ENCODE peak calls at places on chromosomes 5 and 9, in five cellular contexts. L is colonic mucosa, J is gastrocnemius medialis, D is lung, P is endothelial cell of umbilical vein. T is an unnamed sample.

GRCh38 chr9:114803886-114804285 is 2.0 kb downstream of the TNFSF15 start:
- DNase-seq in J (no peak), L (no peak), D (no peak), P (no peak), T (peak; percentile 79)

GRCh38 chr5:69451941-69452652 is 37.2 kb downstream of the MARVELD2 start:
- DNase-seq in D (no peak), L (peak; percentile 42), J (no peak), P (no peak), T (no peak)

GRCh38 chr5:157518963-157519362 is 56.6 kb downstream of the ADAM19 start:
- DNase-seq in L (no peak), P (no peak), J (no peak), D (no peak), T (no peak)

GRCh38 chr5:96934291-96934694 is 1.6 kb upstream of the LNPEP start:
- DNase-seq in J (no peak), L (peak; percentile 25), D (no peak), P (no peak), T (no peak)

GRCh38 chr5:135851186-135851906 is 16.9 kb downstream of the SLC25A48 start:
- DNase-seq in J (no peak), L (no peak), P (no peak), D (no peak), T (no peak)

GRCh38 chr9:2876726-2877125 is 32.8 kb upstream of the PUM3 start:
- DNase-seq in J (peak; percentile 28), L (no peak), D (no peak), P (no peak), T (no peak)

GRCh38 chr9:6641961-6642360 is 3.6 kb downstream of the GLDC start:
- DNase-seq in J (no peak), P (no peak), D (no peak), L (no peak), T (no peak)

GRCh38 chr5:141476132-141476909 is 555 bp downstream of the PCDHGC3 start:
- DNase-seq in L (peak; percentile 63), D (no peak), P (peak; percentile 75), J (peak; percentile 65), T (peak; percentile 82)

GRCh38 chr5:76326559-76327351 is 76.3 kb upstream of the IQGAP2 start:
- DNase-seq in J (no peak), P (no peak), D (no peak), L (no peak), T (peak; percentile 18)

GRCh38 chr5:103475629-103476240 is 86.9 kb downstream of the NUDT12 start:
- DNase-seq in J (no peak), L (no peak), D (no peak), P (peak; percentile 66), T (peak; percentile 58)

GRCh38 chr9:18477719-18478118 is 3.8 kb downstream of the ADAMTSL1 start:
- DNase-seq in L (no peak), P (no peak), J (no peak), D (no peak), T (no peak)

GRCh38 chr5:179129607-179130071 is 69.5 kb downstream of the ZNF354C start:
- DNase-seq in D (no peak), P (no peak), L (no peak), J (no peak), T (no peak)

GRCh38 chr5:102539598-102539997 is 40.8 kb upstream of the SLCO6A1 start:
- DNase-seq in P (peak; percentile 6), L (no peak), D (no peak), J (no peak), T (no peak)

GRCh38 chr9:133771486-133772482 is 33.6 kb upstream of the SARDH start:
- DNase-seq in L (peak; percentile 9), D (no peak), P (no peak), J (peak; percentile 4), T (no peak)

GRCh38 chr5:150024241-150024984 is 23.9 kb downstream of the HMGXB3 start:
- DNase-seq in L (no peak), D (no peak), P (no peak), J (no peak), T (no peak)
- H3K36me3 ChIP-seq in L (peaks cover 15% of the 10 kb centered on the region), D (peaks cover 9% of the 10 kb centered on the region), P (peaks cover 17% of the 10 kb centered on the region), J (no peaks in the 10 kb centered on the region), T (peaks cover 85% of the 10 kb centered on the region)

DNA sequence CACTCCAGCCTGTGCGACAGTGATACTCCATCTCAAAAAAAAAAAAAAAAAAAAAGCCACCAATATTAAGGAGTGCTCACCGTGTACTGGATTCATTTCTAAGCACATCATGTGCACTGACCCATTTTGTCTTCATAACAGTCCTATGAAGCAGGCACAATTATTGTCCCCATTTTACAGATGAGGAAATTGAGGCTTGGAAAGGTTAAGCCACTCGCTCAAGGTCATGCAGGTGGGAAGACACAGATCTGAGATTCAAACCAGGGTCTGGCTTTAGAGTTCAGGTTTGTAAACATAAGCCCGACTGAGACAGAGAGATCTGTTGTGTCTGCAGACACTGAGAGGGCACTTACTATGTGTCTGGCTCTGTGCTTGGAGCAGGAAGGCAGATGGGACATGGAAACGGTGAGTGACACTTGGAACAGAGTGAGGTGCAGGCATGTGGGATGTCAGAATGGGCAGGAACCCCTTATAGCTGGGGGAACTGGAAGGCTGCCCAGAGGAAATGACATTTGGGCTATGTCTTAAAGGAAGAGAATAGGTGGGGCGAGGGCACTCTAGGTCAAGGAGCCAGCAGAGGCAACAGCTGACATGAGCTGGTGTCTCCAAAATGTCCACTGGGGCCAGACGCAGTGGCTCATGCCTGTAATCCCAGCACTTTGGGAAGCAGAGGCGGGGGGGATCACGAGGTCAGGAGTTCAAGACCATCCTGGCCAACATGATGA is 69.9 kb downstream of the STK10 start:
- DNase-seq in D (no peak), L (no peak), P (no peak), J (no peak), T (no peak)
- H3K27ac ChIP-seq in D (no peak overlapping the region), L (no peak overlapping the region), P (no peak overlapping the region), J (no peak overlapping the region), T (no peak overlapping the region)

DNA sequence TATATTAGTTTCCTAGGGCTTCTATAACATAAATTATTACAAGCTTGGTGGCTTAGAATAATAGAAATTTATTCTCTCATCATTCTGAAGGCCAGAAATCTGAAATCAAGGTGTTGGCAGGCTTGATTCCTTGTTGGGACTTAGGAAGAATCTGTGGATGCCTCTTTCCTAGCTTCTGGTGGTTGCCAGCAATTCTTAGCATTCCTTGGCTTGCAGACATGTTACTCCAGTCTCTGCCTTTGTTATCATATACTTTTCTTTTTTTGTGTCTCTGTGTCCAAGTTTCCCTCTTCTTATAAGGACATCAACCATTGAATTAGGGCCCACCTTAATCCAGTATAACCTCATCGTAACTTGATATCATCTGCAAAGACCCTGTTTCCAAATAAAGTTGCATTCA is 31.4 kb downstream of the CTNNA1 start:
- DNase-seq in J (no peak), P (no peak), L (no peak), D (no peak), T (no peak)
- H3K36me3 ChIP-seq in J (no peaks in the 10 kb centered on the region), P (peaks cover 7% of the 10 kb centered on the region), L (peaks cover 20% of the 10 kb centered on the region), D (peaks cover 11% of the 10 kb centered on the region), T (peaks cover 62% of the 10 kb centered on the region)

GRCh38 chr9:116795859-116796258 is 108.8 kb downstream of the TRIM32 start:
- DNase-seq in P (no peak), J (no peak), L (no peak), D (no peak), T (no peak)

GRCh38 chr9:116791314-116791713 is 104.2 kb downstream of the TRIM32 start:
- DNase-seq in L (no peak), D (no peak), P (no peak), J (no peak), T (peak; percentile 82)

GRCh38 chr9:116796669-116797068 is 109.6 kb downstream of the TRIM32 start:
- DNase-seq in L (no peak), J (no peak), P (no peak), D (no peak), T (no peak)

GRCh38 chr9:116789097-116789496 is 102.0 kb downstream of the TRIM32 start:
- DNase-seq in P (no peak), J (no peak), D (no peak), L (no peak), T (peak; percentile 24)

DNA sequence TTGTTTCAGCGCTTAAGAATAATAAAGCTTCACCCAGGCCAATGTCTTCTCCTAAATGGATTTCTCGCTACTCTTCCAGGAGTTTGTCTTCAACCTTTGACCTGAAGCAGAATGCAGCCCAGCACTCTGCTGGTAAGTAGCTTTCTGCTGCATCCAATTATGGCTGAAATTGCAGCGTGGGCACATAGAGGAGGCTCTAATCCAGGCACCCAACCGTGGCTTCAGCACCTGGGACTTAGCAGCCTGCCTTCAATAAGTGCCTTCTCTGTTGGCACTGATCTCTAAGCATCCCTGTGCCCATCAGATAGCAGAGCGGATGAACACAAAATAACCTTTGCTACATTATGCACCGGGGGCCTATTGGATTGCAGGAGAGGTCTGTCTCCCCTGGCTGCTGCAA is 105.2 kb downstream of the TRIM32 start:
- DNase-seq in J (no peak), P (no peak), D (no peak), L (no peak), T (no peak)
- H3K27ac ChIP-seq in J (no peak overlapping the region), P (no peak overlapping the region), D (no peak overlapping the region), L (no peak overlapping the region), T (no peak overlapping the region)

GRCh38 chr9:120388000-120388855 is 191.7 kb downstream of the CDK5RAP2 start:
- DNase-seq in L (no peak), P (no peak), J (peak; percentile 39), D (no peak), T (no peak)

GRCh38 chr9:120390637-120391190 is 189.3 kb downstream of the CDK5RAP2 start:
- DNase-seq in D (no peak), J (no peak), P (no peak), L (no peak), T (no peak)

GRCh38 chr9:120387257-120387999 is 192.5 kb downstream of the CDK5RAP2 start:
- DNase-seq in D (no peak), J (no peak), P (no peak), L (no peak), T (no peak)

GRCh38 chr9:120389867-120390266 is 190.1 kb downstream of the CDK5RAP2 start:
- DNase-seq in J (no peak), D (no peak), P (no peak), L (no peak), T (no peak)

GRCh38 chr9:120389300-120389699 is 190.7 kb downstream of the CDK5RAP2 start:
- DNase-seq in D (no peak), J (no peak), L (no peak), P (no peak), T (no peak)
- H3K36me3 ChIP-seq in D (peaks cover 10% of the 10 kb centered on the region), J (no peaks in the 10 kb centered on the region), L (no peaks in the 10 kb centered on the region), P (peaks cover 16% of the 10 kb centered on the region), T (peaks cover 55% of the 10 kb centered on the region)

DNA sequence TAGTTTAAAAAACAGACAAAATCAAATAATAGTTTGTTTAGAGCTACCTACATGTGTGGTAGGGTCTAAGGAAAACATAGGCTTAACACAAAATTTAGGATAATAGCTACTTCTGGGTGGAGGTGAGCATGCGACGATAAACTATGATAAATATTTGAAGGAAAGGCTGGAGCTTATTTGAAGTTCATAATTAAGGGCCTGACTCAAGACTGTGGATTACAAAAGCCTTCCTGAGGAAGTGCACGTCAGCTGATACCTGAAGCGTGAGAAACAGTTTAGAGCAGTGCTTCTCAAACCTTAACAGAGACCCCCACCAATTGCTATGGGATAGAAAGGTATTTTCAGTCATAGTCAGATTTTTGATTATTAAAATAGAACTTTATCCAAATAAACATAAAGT is 20.4 kb upstream of the UBLCP1 start:
- DNase-seq in L (no peak), P (no peak), J (no peak), D (no peak), T (no peak)
- H3K27ac ChIP-seq in L (no peak overlapping the region), P (no peak overlapping the region), J (no peak overlapping the region), D (no peak overlapping the region), T (no peak overlapping the region)

GRCh38 chr5:1438871-1439270 is 6.4 kb downstream of the SLC6A3 start:
- DNase-seq in L (no peak), J (no peak), P (no peak), D (no peak), T (no peak)
- H3K36me3 ChIP-seq in L (no peaks in the 10 kb centered on the region), J (no peaks in the 10 kb centered on the region), P (no peaks in the 10 kb centered on the region), D (no peaks in the 10 kb centered on the region), T (no peaks in the 10 kb centered on the region)

GRCh38 chr5:177311361-177311722 is 356 bp downstream of the MXD3 start:
- DNase-seq in D (no peak), P (no peak), J (no peak), L (no peak), T (peak; percentile 41)
- H3K27ac ChIP-seq in D (no peak overlapping the region), P (no peak overlapping the region), J (peak overlapping the region; percentile 58), L (no peak overlapping the region), T (no peak overlapping the region)